ENCODE peak calls at places on chromosomes 12 and 14, in four cellular contexts. One of them, this sample, is unnamed.

GRCh38 chr12:12244341-12244740 is 22.5 kb downstream of the LRP6 start:
- DNase-seq in K562: no peak
- DNase-seq in GM12878: no peak
- DNase-seq in HepG2: no peak
- DNase-seq in this sample: no peak

GRCh38 chr14:90179809-90180779 is 76.3 kb upstream of the PSMC1 start:
- DNase-seq in K562: no peak
- DNase-seq in GM12878: no peak
- DNase-seq in HepG2: no peak
- DNase-seq in this sample: no peak

GRCh38 chr14:65156568-65157366 is 54.5 kb upstream of the MAX start:
- DNase-seq in K562: no peak
- DNase-seq in GM12878: peak
- DNase-seq in HepG2: no peak
- DNase-seq in this sample: peak

GRCh38 chr14:35333347-35333730 is 41.2 kb downstream of the PSMA6 start:
- DNase-seq in K562: peak
- DNase-seq in GM12878: no peak
- DNase-seq in HepG2: no peak
- DNase-seq in this sample: no peak

GRCh38 chr12:56487448-56488040 is 417 bp downstream of the GLS2 start:
- DNase-seq in K562: no peak
- DNase-seq in GM12878: no peak
- DNase-seq in HepG2: peak
- DNase-seq in this sample: no peak

GRCh38 chr14:101962503-101962874 is 1.9 kb upstream of the DYNC1H1 start:
- DNase-seq in K562: peak
- DNase-seq in GM12878: no peak
- DNase-seq in HepG2: peak
- DNase-seq in this sample: peak

GRCh38 chr14:73755434-73756014 is 41.3 kb upstream of the PNMA1 start:
- DNase-seq in K562: peak
- DNase-seq in GM12878: no peak
- DNase-seq in HepG2: no peak
- DNase-seq in this sample: no peak

GRCh38 chr14:64891173-64891838 is 11.6 kb upstream of the SPTB start:
- DNase-seq in K562: no peak
- DNase-seq in GM12878: no peak
- DNase-seq in HepG2: no peak
- DNase-seq in this sample: no peak

GRCh38 chr14:74519316-74520074 is 25.9 kb downstream of the ISCA2 start:
- DNase-seq in K562: no peak
- DNase-seq in GM12878: no peak
- DNase-seq in HepG2: no peak
- DNase-seq in this sample: no peak

GRCh38 chr12:63805704-63806672 is 26.3 kb downstream of the RXYLT1 start:
- DNase-seq in K562: no peak
- DNase-seq in GM12878: no peak
- DNase-seq in HepG2: peak
- DNase-seq in this sample: no peak

GRCh38 chr14:26598081-26598671 is 343 bp upstream of the NOVA1 start:
- DNase-seq in K562: peak
- DNase-seq in GM12878: no peak
- DNase-seq in HepG2: peak
- DNase-seq in this sample: peak

GRCh38 chr14:59032821-59033220 is 155.6 kb upstream of the DAAM1 start:
- DNase-seq in K562: no peak
- DNase-seq in GM12878: no peak
- DNase-seq in HepG2: no peak
- DNase-seq in this sample: no peak

GRCh38 chr14:59026086-59026485 is 162.4 kb upstream of the DAAM1 start:
- DNase-seq in K562: no peak
- DNase-seq in GM12878: no peak
- DNase-seq in HepG2: no peak
- DNase-seq in this sample: no peak

DNA sequence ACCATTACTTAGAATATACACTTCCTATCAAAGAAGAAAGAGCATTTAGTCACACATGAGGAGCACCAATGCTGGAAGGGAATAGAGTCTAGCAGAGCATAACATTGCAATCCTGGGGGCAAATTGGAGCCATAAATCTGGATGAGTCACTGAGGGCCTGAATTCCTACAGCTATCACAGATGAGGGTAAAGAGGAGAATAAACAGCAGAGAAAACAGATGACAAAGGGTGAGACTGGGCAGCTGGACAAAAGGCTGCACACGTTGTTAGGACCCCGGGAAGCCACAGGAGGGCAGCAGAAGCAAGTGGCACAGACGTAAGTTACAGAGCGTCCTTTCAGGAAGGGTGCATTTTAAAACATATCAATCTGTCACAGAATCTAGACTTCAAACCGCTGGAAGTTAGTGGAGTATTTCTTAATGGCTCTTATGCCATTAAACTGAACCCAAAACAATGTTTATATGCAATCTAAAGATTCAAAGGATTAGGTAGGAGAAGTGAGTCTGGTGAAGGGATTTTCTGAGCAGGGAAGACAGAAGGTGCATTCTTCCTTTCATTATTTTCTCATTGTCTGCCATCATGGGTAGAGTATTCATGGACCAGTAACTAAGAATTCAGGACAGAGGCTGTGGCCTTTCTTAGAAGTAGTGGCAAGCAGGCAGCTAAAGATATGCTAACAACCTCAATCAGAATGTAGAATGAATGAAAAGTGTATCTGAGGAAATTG is 159.8 kb upstream of the DAAM1 start:
- DNase-seq in K562: peak
- DNase-seq in GM12878: peak
- DNase-seq in HepG2: peak
- DNase-seq in this sample: peak
- H3K9ac ChIP-seq in K562: no peak
- H3K9ac ChIP-seq in GM12878: no peak
- H3K9ac ChIP-seq in HepG2: no peak
- H3K9ac ChIP-seq in this sample: no peak

GRCh38 chr14:52948836-52949235 is 2.0 kb downstream of the FERMT2 start:
- DNase-seq in K562: no peak
- DNase-seq in GM12878: no peak
- DNase-seq in HepG2: no peak
- DNase-seq in this sample: no peak
- TF ChIP-seq BHLHE40 in K562: no peak
- TF ChIP-seq BHLHE40 in GM12878: no peak
- TF ChIP-seq BHLHE40 in HepG2: no peak
- TF ChIP-seq BHLHE40 in this sample: no peak

GRCh38 chr14:56168007-56168616 is 49.9 kb downstream of the PELI2 start:
- DNase-seq in K562: no peak
- DNase-seq in GM12878: no peak
- DNase-seq in HepG2: no peak
- DNase-seq in this sample: no peak
- H3K9ac ChIP-seq in K562: no peak
- H3K9ac ChIP-seq in GM12878: no peak
- H3K9ac ChIP-seq in HepG2: no peak
- H3K9ac ChIP-seq in this sample: no peak

DNA sequence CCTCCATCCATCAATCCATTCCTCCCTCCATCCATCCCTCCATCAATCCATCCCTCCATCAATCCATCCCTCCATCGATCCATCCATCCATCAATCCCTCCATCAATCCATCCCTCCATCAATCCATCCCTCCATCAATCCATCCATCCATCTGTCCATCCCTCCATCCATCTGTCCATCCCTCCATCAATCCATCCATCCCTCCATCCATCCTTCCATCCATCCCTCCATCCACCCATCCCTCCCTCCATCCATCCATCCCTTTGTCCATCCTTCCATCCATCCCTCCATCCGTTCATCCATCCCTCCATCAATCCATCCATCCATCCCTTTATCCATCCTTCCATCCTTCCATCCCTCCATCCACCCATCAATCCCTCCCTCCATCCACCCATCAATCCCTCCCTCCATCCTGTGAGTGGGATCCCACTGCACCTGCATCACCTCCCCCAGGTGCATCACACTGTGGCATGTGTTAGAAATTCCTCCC is 338.1 kb upstream of the SFSWAP start:
- DNase-seq in K562: no peak
- DNase-seq in GM12878: no peak
- DNase-seq in HepG2: no peak
- DNase-seq in this sample: no peak
- TF ChIP-seq BHLHE40 in K562: no peak
- TF ChIP-seq BHLHE40 in GM12878: no peak
- TF ChIP-seq BHLHE40 in HepG2: no peak
- TF ChIP-seq BHLHE40 in this sample: no peak

DNA sequence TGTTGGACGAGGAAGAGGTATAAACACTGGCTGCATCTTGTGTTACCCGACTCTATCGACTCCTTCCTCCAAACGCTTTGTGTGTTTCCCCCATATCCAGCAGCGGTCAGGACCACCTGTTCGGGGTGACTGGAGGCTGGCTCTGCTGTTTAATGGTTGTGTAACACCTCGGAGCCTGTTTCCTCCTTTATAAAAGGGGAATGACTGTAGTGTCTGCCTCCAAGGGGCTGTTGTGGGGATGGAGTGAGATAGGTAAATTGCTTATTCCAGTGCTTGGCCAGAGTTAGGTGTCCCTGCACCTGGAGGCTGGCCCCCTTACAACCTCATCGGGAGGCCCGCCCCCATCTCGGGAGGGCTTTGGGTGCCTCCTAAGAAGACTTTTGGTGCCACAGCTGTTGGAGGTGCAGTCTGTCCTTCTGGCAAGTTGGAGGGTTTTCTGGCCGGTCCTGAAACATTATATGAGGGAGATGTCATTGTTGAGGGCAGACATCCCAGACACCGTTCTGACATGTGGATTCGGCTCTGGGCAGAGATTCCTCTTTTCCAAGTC is 1.1 kb downstream of the MLXIP start:
- DNase-seq in K562: no peak
- DNase-seq in GM12878: no peak
- DNase-seq in HepG2: no peak
- DNase-seq in this sample: no peak
- H3K9ac ChIP-seq in K562: peak
- H3K9ac ChIP-seq in GM12878: peak
- H3K9ac ChIP-seq in HepG2: peak
- H3K9ac ChIP-seq in this sample: peak

GRCh38 chr12:115818973-115819372 is 458.5 kb downstream of the MED13L start:
- DNase-seq in K562: no peak
- DNase-seq in GM12878: no peak
- DNase-seq in HepG2: no peak
- DNase-seq in this sample: no peak

GRCh38 chr12:115824936-115825602 is 452.4 kb downstream of the MED13L start:
- DNase-seq in K562: no peak
- DNase-seq in GM12878: no peak
- DNase-seq in HepG2: no peak
- DNase-seq in this sample: no peak

GRCh38 chr12:115817399-115817798 is 460.1 kb downstream of the MED13L start:
- DNase-seq in K562: no peak
- DNase-seq in GM12878: no peak
- DNase-seq in HepG2: no peak
- DNase-seq in this sample: no peak

GRCh38 chr12:115823635-115824034 is 453.9 kb downstream of the MED13L start:
- DNase-seq in K562: no peak
- DNase-seq in GM12878: no peak
- DNase-seq in HepG2: no peak
- DNase-seq in this sample: no peak

GRCh38 chr12:115820661-115821060 is 456.8 kb downstream of the MED13L start:
- DNase-seq in K562: no peak
- DNase-seq in GM12878: no peak
- DNase-seq in HepG2: no peak
- DNase-seq in this sample: no peak
- TF ChIP-seq BHLHE40 in K562: no peak
- TF ChIP-seq BHLHE40 in GM12878: no peak
- TF ChIP-seq BHLHE40 in HepG2: no peak
- TF ChIP-seq BHLHE40 in this sample: no peak

DNA sequence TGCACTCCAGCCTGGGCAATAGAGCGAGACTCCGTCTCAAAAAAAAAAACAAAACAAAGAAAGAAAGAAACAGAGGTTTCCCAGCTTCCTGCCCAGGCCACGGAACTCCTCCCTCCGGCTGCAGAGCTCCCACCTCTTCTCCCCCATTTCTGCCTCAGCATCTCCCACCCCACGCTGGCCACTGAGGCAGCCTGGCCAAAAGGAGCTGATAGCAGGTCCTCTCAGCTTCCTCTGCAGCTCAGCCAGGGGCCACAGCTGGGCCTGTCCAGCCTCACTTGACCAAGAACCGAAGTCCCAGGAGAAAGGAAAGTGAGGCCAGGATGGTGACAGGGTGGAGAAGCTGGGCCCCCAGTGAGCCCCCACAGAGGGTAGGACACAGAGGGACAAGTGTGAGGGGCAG is 33.4 kb upstream of the CD9 start:
- DNase-seq in K562: no peak
- DNase-seq in GM12878: no peak
- DNase-seq in HepG2: no peak
- DNase-seq in this sample: no peak
- H3K9ac ChIP-seq in K562: peak
- H3K9ac ChIP-seq in GM12878: no peak
- H3K9ac ChIP-seq in HepG2: no peak
- H3K9ac ChIP-seq in this sample: peak

DNA sequence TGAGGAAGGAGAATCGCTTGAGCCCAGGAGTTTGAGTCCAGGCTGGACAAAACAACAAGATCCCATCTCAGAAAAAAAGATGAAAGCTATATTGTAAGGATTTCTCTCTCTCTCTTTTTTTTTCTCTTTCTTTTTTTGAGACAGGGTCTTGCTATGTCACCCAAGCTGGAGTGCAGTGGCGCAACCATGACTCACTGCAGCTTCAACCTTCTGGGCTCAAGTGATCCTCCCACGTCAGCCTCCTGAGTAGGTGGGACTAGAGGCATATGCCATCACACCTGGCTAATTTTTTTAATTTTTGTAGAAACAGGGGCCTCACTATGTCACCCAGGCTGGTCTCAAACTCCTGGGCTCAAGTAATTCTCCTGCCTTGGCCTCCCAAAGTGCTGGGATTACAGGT is 5.8 kb upstream of the MRPL42 start:
- DNase-seq in K562: no peak
- DNase-seq in GM12878: no peak
- DNase-seq in HepG2: no peak
- DNase-seq in this sample: no peak
- TF ChIP-seq BHLHE40 in K562: no peak
- TF ChIP-seq BHLHE40 in GM12878: no peak
- TF ChIP-seq BHLHE40 in HepG2: no peak
- TF ChIP-seq BHLHE40 in this sample: no peak

DNA sequence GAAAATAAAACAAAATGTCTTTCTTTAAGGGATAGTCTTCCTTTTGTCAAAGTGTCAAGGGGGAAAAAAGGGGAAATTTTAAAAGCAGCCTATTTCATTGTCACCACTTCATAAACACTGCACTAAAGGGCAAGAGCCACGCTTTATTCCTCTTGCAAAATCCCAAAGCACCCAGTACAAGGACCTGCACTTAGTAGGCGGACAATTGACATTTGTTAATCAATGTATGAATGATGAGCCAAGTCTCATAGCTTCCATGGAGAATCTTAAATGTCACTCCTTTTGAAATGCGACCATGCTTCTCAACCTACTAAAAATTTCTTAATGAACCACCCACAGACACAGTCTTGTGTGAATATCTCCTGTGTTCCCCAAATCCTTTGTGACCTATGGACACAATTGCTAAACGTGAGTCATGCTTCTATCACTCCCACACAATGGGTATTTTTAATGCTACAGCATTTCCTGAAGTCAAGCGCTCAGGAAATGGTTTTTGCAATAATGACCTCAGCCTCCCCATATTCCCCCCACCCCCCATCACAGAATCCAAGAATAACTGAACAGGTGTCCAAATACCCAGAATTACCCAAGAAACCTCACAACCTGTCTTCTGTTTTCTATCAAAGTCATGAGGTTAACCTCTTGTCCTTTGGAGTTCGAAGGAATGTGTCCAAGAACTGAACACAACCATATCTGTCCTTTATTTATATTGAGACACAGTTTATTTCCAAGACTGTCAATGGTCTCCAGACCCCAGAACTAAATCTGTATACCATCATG is 163.6 kb upstream of the PLEKHG7 start:
- DNase-seq in K562: no peak
- DNase-seq in GM12878: peak
- DNase-seq in HepG2: no peak
- DNase-seq in this sample: peak
- H3K9ac ChIP-seq in K562: no peak
- H3K9ac ChIP-seq in GM12878: peak
- H3K9ac ChIP-seq in HepG2: no peak
- H3K9ac ChIP-seq in this sample: no peak

This sample was measured in IMR-90.